ENCODE peak calls at places on chromosome 6, in seven cellular contexts. Q is stimulated activated naive B cell treated with anti-CD40 and anti-IgM and Interleukin-4, amounts not matched to agents 10 μg/mL and 1 μg/mL and 100 μg/mL, for 72 hours; H is occipital lobe; S is activated CD4-positive, alpha-beta T cell treated with anti-CD3 and anti-CD28 coated beads, Interleukin-2, amount 50 U/mL, for 1 hour; Z is head of caudate nucleus; N is progenitor cell of endocrine pancreas; A is SW480. E is an unnamed sample.

GRCh38 chr6:87068804-87069203 is 26.1 kb downstream of the CGA start:
- DNase-seq in H (no peak), N (no peak), Z (no peak), A (no peak), Q (no peak), S (no peak), E (no peak)

GRCh38 chr6:17653198-17653881 is 53.2 kb downstream of the FAM8A1 start:
- DNase-seq in Z (no peak), H (no peak), N (no peak), S (no peak), A (no peak), Q (no peak), E (no peak)

GRCh38 chr6:24396764-24397163 is 6.0 kb upstream of the MRS2 start:
- DNase-seq in N (no peak), Z (no peak), H (no peak), Q (no peak), A (no peak), S (no peak), E (no peak)

GRCh38 chr6:166592818-166593217 is 6.3 kb upstream of the RAMACL start:
- DNase-seq in A (no peak), Q (no peak), H (no peak), Z (no peak), N (no peak), S (no peak), E (no peak)

GRCh38 chr6:31701666-31702420 is 1.3 kb downstream of the ABHD16A start:
- DNase-seq in N (no peak), Q (no peak), A (no peak), H (no peak), Z (no peak), S (no peak), E (no peak)

GRCh38 chr6:40347571-40348011 is 239.6 kb downstream of the LRFN2 start:
- DNase-seq in H (no peak), Z (no peak), S (no peak), N (peak), A (no peak), Q (no peak), E (no peak)

GRCh38 chr6:142605922-142606321 is 304.1 kb downstream of the ADGRG6 start:
- DNase-seq in S (no peak), N (no peak), H (no peak), Q (no peak), Z (no peak), A (no peak), E (no peak)

GRCh38 chr6:38676236-38676973 is 26.5 kb downstream of the GLO1 start:
- DNase-seq in Q (no peak), H (no peak), N (no peak), S (no peak), A (no peak), Z (no peak), E (no peak)

GRCh38 chr6:87333033-87333432 is 4.0 kb upstream of the GJB7 start:
- DNase-seq in Z (no peak), H (no peak), Q (no peak), N (no peak), A (no peak), S (no peak), E (no peak)

GRCh38 chr6:111750753-111751684 is 122.2 kb downstream of the FYN start:
- DNase-seq in N (no peak), S (peak), H (no peak), Q (no peak), A (no peak), Z (no peak), E (no peak)

GRCh38 chr6:103122766-103123601 is 1729.5 kb downstream of the GRIK2 start:
- DNase-seq in Z (peak), A (peak), H (no peak), N (peak), Q (peak), S (no peak), E (no peak)

GRCh38 chr6:130457605-130458004 is 91.8 kb downstream of the TMEM200A start:
- DNase-seq in Z (no peak), H (no peak), A (no peak), N (no peak), S (no peak), Q (no peak), E (no peak)

GRCh38 chr6:48151142-48151541 is 40.1 kb upstream of the PTCHD4 start:
- DNase-seq in Z (no peak), Q (no peak), A (no peak), N (no peak), H (no peak), S (no peak), E (no peak)

GRCh38 chr6:29528988-29529560 is 30.5 kb downstream of the UBD start:
- DNase-seq in A (no peak), S (no peak), Q (no peak), H (no peak), N (no peak), Z (no peak), E (no peak)

GRCh38 chr6:87391334-87391733 is 16.4 kb upstream of the CFAP206 start:
- DNase-seq in S (no peak), Q (no peak), H (no peak), A (peak), Z (peak), N (peak), E (no peak)

GRCh38 chr6:21883528-21883927 is 290.0 kb downstream of the SOX4 start:
- DNase-seq in A (no peak), H (no peak), N (no peak), Z (no peak), Q (no peak), S (no peak), E (no peak)

GRCh38 chr6:104644848-104645247 is 214.9 kb downstream of the HACE1 start:
- DNase-seq in A (no peak), Q (no peak), Z (no peak), N (no peak), S (no peak), H (no peak), E (no peak)

GRCh38 chr6:169556758-169557505 is 144.9 kb downstream of the WDR27 start:
- DNase-seq in A (no peak), N (no peak), Z (no peak), Q (no peak), S (peak), H (no peak), E (no peak)

GRCh38 chr6:109690373-109690739 is 646 bp downstream of the AK9 start:
- DNase-seq in S (peak), Z (peak), Q (peak), A (peak), N (peak), H (no peak), E (peak)

GRCh38 chr6:69994251-69994650 is 127.9 kb downstream of the COL19A1 start:
- DNase-seq in Z (peak), A (no peak), H (no peak), Q (no peak), S (no peak), N (no peak), E (no peak)

GRCh38 chr6:114712129-114712662 is 369.4 kb upstream of the HS3ST5 start:
- DNase-seq in H (no peak), A (no peak), Q (no peak), Z (no peak), N (no peak), S (no peak), E (no peak)

GRCh38 chr6:27863962-27864905 is 48.0 kb downstream of the OR2B2 start:
- DNase-seq in H (no peak), S (no peak), Q (peak), N (no peak), A (no peak), Z (no peak), E (no peak)

GRCh38 chr6:53035549-53036213 is 29.5 kb upstream of the FBXO9 start:
- DNase-seq in Q (no peak), S (no peak), Z (no peak), H (peak), N (no peak), A (no peak), E (no peak)

E was measured in amygdala.